ENCODE peak calls at places on chromosome 3, in seven cellular contexts. P, N, S, Z, V, H and J are unnamed samples.

GRCh38 chr3:11735638-11736037 is 91.9 kb upstream of the VGLL4 start:
- DNase-seq in P (no peak), N (peak), S (no peak), Z (no peak), V (no peak), H (no peak), J (no peak)

GRCh38 chr3:98962951-98963350 is 61.5 kb upstream of the DCBLD2 start:
- DNase-seq in P (peak), N (no peak), S (no peak), Z (no peak), V (peak), H (no peak), J (peak)

GRCh38 chr3:41726891-41727290 is 235.0 kb downstream of the ULK4 start:
- DNase-seq in P (peak), N (no peak), S (no peak), Z (no peak), V (no peak), H (no peak), J (peak)

GRCh38 chr3:135240426-135240825 is 445.4 kb downstream of the EPHB1 start:
- DNase-seq in P (no peak), N (no peak), S (no peak), Z (no peak), V (no peak), H (no peak), J (no peak)

GRCh38 chr3:187952849-187953248 is 201.1 kb upstream of the LPP start:
- DNase-seq in P (peak), N (no peak), S (no peak), Z (no peak), V (no peak), H (no peak), J (no peak)

GRCh38 chr3:58180940-58181587 is 29.7 kb downstream of the DNASE1L3 start:
- DNase-seq in P (no peak), N (no peak), S (no peak), Z (no peak), V (no peak), H (no peak), J (no peak)

GRCh38 chr3:13093687-13094086 is 20.5 kb upstream of the IQSEC1 start:
- DNase-seq in P (peak), N (no peak), S (no peak), Z (no peak), V (peak), H (no peak), J (no peak)

GRCh38 chr3:127455541-127456450 is 134.7 kb downstream of the TPRA1 start:
- DNase-seq in P (peak), N (peak), S (peak), Z (peak), V (peak), H (peak), J (peak)

GRCh38 chr3:140529096-140529495 is 148.8 kb upstream of the TRIM42 start:
- DNase-seq in P (peak), N (no peak), S (no peak), Z (no peak), V (peak), H (no peak), J (peak)

GRCh38 chr3:194136519-194137313 is 768 bp downstream of the HES1 start:
- DNase-seq in P (peak), N (peak), S (peak), Z (peak), V (peak), H (peak), J (peak)

GRCh38 chr3:68271145-68271544 is 616.7 kb upstream of the SUCLG2 start:
- DNase-seq in P (no peak), N (no peak), S (no peak), Z (no peak), V (no peak), H (no peak), J (no peak)

GRCh38 chr3:53180305-53181023 is 19.5 kb downstream of the PRKCD start:
- DNase-seq in P (no peak), N (no peak), S (peak), Z (no peak), V (no peak), H (no peak), J (no peak)

GRCh38 chr3:42763023-42763422 is 10.0 kb downstream of the CCDC13 start:
- DNase-seq in P (peak), N (no peak), S (no peak), Z (no peak), V (peak), H (no peak), J (no peak)

GRCh38 chr3:184523825-184524615 is 37.6 kb upstream of the EPHB3 start:
- DNase-seq in P (peak), N (no peak), S (no peak), Z (no peak), V (peak), H (no peak), J (peak)

DNA sequence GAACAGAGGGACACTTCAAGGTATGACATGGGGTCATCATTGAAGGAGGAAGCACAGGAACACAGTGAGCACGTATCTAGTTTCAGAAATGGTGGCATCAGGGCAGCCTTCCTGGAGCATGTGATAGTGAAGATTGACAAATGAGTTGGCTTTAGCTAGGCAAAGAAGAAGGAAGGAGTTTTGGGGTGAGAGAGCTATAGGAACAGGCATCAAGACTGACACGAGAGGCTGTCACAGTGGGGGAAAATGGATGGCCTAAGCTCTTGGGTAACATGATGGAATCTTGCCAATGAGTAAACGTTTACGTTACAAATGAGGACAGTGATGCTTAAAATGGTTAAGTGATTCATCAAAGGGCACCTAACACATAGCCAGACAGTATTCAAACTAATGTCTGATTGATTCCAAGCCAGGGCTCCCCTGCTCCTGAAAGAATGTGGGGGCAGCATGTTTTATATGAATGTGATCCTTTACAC is 23.1 kb upstream of the GPR171 start:
- DNase-seq in P (peak), N (no peak), S (no peak), Z (no peak), V (peak), H (no peak), J (peak)
- H3K27ac ChIP-seq in P (no peak), N (peak), S (no peak), Z (peak), V (no peak), H (no peak), J (peak)

DNA sequence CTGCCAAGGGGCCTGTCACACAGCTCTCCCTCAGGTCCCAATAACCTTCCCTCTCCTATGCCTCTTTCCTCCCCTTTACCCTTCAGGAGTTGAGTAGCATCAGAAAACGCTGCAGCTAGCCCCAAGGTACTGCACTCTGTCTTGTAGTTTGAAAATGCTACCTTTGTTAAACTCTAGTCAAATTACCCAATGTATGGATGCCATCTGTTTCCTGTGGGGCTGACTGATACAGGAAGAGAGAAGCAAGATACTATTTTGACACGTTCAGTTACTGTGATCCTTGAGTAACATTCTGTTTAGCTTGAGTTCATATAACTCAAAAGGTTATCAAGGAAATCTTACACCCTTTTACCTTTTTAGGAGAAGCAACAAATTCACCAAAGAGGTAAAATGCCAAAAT is 493.1 kb downstream of the FHIT start:
- DNase-seq in P (no peak), N (no peak), S (no peak), Z (no peak), V (no peak), H (no peak), J (no peak)
- H3K4me3 ChIP-seq in P (no peak), N (no peak), S (no peak), Z (no peak), V (no peak), H (no peak), J (no peak)

DNA sequence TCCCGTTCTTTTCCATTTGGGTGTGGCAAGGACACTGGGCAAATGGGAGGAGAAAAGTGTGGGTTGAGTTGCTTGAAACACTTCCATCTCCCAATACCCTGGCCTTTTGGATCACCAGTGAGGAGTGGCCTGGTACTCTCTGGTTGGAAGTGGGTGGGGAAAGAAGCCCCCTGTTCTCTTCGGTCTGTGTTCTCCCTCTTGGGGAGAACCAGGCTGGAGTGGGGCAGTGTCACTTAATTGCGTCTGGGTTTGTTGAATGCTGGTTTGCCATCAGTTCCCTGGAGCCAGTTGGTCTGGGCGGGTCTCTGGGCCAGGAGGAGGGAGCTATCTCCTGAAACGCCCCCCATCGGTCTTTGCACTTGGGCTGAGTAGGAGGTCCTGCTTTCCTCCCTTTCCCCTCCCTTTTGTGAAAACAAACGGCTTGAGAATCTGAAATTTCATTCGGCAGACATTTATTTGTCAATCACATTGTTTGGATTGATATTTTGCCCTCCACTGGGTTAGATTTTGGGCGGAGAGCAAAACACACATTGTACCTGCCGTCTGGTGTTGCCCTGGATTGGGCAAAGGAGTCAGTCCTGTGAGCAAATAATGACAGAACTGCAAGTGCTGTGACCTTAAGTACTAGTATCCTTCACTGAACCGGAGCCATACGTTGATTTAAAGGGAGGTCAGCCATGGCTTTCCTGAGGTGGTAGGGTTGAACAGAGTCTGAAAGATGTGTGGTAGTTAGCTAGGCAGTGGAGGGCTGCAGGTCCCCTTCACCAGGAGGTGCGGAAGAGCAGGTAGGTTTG is 1.6 kb downstream of the PDIA5 start:
- DNase-seq in P (no peak), N (peak), S (no peak), Z (no peak), V (no peak), H (no peak), J (no peak)
- TF ChIP-seq CTCF in P (no peak), N (no peak), S (no peak), Z (no peak), V (no peak), H (no peak), J (no peak)

GRCh38 chr3:195767792-195768191 is 43.9 kb downstream of the MUC4 start:
- DNase-seq in P (no peak), N (no peak), S (peak), Z (no peak), V (no peak), H (no peak), J (no peak)

GRCh38 chr3:195770081-195770840 is 41.5 kb downstream of the MUC4 start:
- DNase-seq in P (no peak), N (no peak), S (peak), Z (no peak), V (no peak), H (no peak), J (no peak)

GRCh38 chr3:195768414-195768813 is 43.3 kb downstream of the MUC4 start:
- DNase-seq in P (no peak), N (no peak), S (no peak), Z (no peak), V (no peak), H (no peak), J (no peak)

GRCh38 chr3:195769551-195769950 is 42.2 kb downstream of the MUC4 start:
- DNase-seq in P (no peak), N (no peak), S (peak), Z (no peak), V (no peak), H (no peak), J (no peak)

GRCh38 chr3:195768831-195769303 is 42.9 kb downstream of the MUC4 start:
- DNase-seq in P (no peak), N (no peak), S (peak), Z (no peak), V (no peak), H (no peak), J (no peak)
- H3K27ac ChIP-seq in P (no peak), N (no peak), S (no peak), Z (no peak), V (no peak), H (no peak), J (no peak)

GRCh38 chr3:72889310-72890165 is 1.7 kb downstream of the GXYLT2 start:
- DNase-seq in P (no peak), N (no peak), S (no peak), Z (no peak), V (no peak), H (no peak), J (no peak)

GRCh38 chr3:72891053-72891855 is 3.4 kb downstream of the GXYLT2 start:
- DNase-seq in P (peak), N (no peak), S (no peak), Z (no peak), V (peak), H (peak), J (peak)

GRCh38 chr3:72892870-72893269 is 5.0 kb downstream of the GXYLT2 start:
- DNase-seq in P (no peak), N (no peak), S (no peak), Z (no peak), V (no peak), H (no peak), J (no peak)

GRCh38 chr3:72890166-72890925 is 2.5 kb downstream of the GXYLT2 start:
- DNase-seq in P (peak), N (no peak), S (no peak), Z (no peak), V (no peak), H (no peak), J (no peak)

DNA sequence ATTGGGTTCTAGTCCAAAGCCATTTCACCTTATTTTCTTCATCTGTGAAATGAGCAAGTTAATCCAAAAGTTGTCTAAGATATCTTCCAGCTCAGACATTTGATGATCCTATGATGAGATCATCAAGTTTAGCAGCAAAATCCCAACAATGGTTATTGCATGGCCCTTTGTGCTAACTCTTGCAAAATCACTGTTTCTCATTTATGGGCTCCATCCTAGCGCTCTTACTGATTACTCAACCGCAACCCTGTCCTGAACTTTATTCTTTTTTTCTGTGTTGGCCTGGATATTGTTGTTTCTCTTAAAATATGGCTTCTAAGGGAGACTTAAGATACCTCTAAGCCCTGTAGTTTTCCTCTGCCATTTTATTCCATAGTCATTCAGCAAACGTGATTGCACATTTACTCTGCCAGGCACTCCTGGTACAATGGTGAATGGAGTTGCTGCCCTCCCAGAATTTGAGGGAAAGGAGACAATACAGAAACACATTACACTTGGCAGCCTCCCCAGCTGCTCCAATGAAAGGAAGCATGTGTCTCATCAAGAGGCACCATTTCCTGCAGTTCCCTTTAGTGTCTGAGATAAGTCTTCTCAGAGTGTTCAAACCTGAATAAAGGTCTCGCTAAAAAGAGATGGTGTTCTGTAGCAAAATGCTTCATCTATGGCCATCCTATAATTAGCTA is 4.4 kb downstream of the GXYLT2 start:
- DNase-seq in P (peak), N (no peak), S (no peak), Z (no peak), V (peak), H (no peak), J (peak)
- H3K4me3 ChIP-seq in P (no peak), N (no peak), S (no peak), Z (no peak), V (no peak), H (no peak), J (no peak)

GRCh38 chr3:159870723-159871122 is 117.9 kb upstream of the IL12A start:
- DNase-seq in P (no peak), N (no peak), S (no peak), Z (no peak), V (no peak), H (no peak), J (no peak)

GRCh38 chr3:159877924-159878323 is 110.7 kb upstream of the IL12A start:
- DNase-seq in P (peak), N (no peak), S (no peak), Z (no peak), V (peak), H (no peak), J (no peak)

GRCh38 chr3:159867372-159867771 is 121.3 kb upstream of the IL12A start:
- DNase-seq in P (no peak), N (no peak), S (no peak), Z (no peak), V (no peak), H (no peak), J (no peak)

DNA sequence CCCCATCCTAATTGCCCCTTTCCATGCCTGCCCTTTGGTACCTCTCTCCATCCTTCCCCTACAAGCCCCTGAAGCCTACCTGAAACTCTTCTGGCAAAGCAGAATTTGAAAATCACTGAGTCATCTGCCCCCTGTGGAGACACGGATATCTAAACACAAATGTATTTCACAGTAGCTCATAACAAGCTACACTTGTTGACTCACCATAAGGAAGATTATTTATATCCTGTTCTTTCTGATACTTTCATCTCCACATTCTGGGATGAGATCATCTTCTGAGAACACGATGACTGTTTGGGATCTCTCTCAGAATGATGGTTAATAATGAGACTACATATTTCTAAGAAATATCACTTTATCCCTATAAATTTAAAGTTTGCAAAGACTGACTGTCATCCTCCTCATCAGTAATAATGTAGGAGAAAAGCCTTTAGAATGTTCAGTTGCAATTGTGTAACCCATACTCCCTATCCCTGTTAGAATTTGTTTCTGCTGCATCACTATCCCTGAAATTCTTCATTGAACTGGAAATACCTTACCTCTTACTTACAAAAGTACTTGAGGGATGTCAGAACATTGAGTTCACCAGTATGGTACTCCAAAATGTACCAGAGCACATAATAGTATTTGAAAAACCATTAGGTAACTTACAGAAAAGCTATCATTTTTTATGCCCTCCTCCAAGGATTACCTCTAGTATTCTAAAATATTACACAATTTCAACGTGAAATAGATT is 116.1 kb upstream of the IL12A start:
- DNase-seq in P (peak), N (no peak), S (no peak), Z (no peak), V (peak), H (no peak), J (peak)
- TF ChIP-seq CTCF in P (peak), N (no peak), S (no peak), Z (peak), V (peak), H (no peak), J (peak)

GRCh38 chr3:153165211-153165815 is 3.3 kb downstream of the RAP2B start:
- DNase-seq in P (peak), N (no peak), S (no peak), Z (no peak), V (peak), H (no peak), J (no peak)

GRCh38 chr3:153164009-153164550 is 2.1 kb downstream of the RAP2B start:
- DNase-seq in P (no peak), N (no peak), S (no peak), Z (no peak), V (no peak), H (no peak), J (no peak)

GRCh38 chr3:153161714-153162512 is at the start of gene RAP2B:
- DNase-seq in P (peak), N (peak), S (peak), Z (peak), V (peak), H (peak), J (peak)

GRCh38 chr3:153162513-153163348 is 705 bp downstream of the RAP2B start:
- DNase-seq in P (peak), N (peak), S (peak), Z (peak), V (peak), H (peak), J (no peak)

GRCh38 chr3:153163349-153164008 is 1.5 kb downstream of the RAP2B start:
- DNase-seq in P (peak), N (no peak), S (no peak), Z (no peak), V (peak), H (no peak), J (no peak)
- H3K27ac ChIP-seq in P (peak), N (peak), S (peak), Z (peak), V (peak), H (peak), J (peak)

DNA sequence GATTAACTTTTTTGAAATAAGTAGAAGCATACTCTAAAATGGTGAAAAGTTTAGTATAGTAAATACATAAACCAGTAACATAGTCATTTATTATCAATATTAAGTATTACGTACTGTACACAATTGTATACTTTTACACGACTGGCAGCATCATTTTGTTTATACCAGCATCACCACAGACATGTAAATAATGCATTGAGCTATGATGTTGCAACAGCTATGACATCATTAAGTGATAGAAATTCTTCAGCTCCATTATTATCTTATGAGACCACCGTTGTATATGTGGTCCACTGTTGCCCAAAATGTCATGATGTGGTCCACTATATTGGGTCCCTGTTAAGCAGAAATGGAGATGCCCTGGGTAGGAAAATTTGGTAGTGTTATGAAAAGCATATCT is 51.3 kb downstream of the DRD3 start:
- DNase-seq in P (no peak), N (no peak), S (no peak), Z (no peak), V (peak), H (no peak), J (no peak)
- H3K4me3 ChIP-seq in P (no peak), N (no peak), S (no peak), Z (no peak), V (no peak), H (no peak), J (no peak)

GRCh38 chr3:64300790-64301423 is 75.6 kb upstream of the PRICKLE2 start:
- DNase-seq in P (peak), N (no peak), S (no peak), Z (no peak), V (peak), H (no peak), J (no peak)
- TF ChIP-seq CTCF in P (no peak), N (no peak), S (no peak), Z (no peak), V (no peak), H (no peak), J (no peak)